ENCODE peak calls at places on chromosomes 2 and 18, in four cellular contexts. D is upper lobe of left lung, M is neuronal stem cell, C is skeletal muscle cell. Q is an unnamed sample.
A peak's percentile ranks its signal among the peaks of the same experiment; 100 is the strongest.

GRCh38 chr18:12767580-12768155 is 64.8 kb downstream of the PSMG2 start:
- DNase-seq in D (no peak), C (no peak), M (no peak), Q (no peak)

GRCh38 chr2:53582556-53582955 is 185.0 kb upstream of the CHAC2 start:
- DNase-seq in D (no peak), C (no peak), M (no peak), Q (no peak)

GRCh38 chr18:9319333-9319732 is 15.2 kb upstream of the TWSG1 start:
- DNase-seq in D (no peak), C (no peak), M (no peak), Q (no peak)

GRCh38 chr18:55234366-55235093 is 275.3 kb upstream of the CCDC68 start:
- DNase-seq in M (peak; percentile 75), D (peak; percentile 68), C (no peak), Q (peak; percentile 75)

GRCh38 chr2:167487728-167488127 is 599.4 kb downstream of the XIRP2 start:
- DNase-seq in M (no peak), D (no peak), C (no peak), Q (no peak)

GRCh38 chr18:74745658-74746403 is 148.2 kb downstream of the ZNF407 start:
- DNase-seq in M (no peak), C (no peak), D (no peak), Q (no peak)

GRCh38 chr18:51110073-51110797 is 80.2 kb downstream of the SMAD4 start:
- DNase-seq in M (peak; percentile 59), C (no peak), D (peak; percentile 51), Q (peak; percentile 52)

GRCh38 chr2:125745514-125745913 is 910.4 kb upstream of the GYPC start:
- DNase-seq in D (peak; percentile 28), M (peak; percentile 65), C (no peak), Q (no peak)

GRCh38 chr2:184769038-184769437 is 170.7 kb downstream of the ZNF804A start:
- DNase-seq in M (no peak), D (no peak), C (peak; percentile 71), Q (no peak)

GRCh38 chr2:164145093-164145987 is 409.5 kb upstream of the FIGN start:
- DNase-seq in M (no peak), C (peak; percentile 15), D (no peak), Q (no peak)

GRCh38 chr2:567865-568638 is 109.2 kb downstream of the TMEM18 start:
- DNase-seq in D (no peak), M (no peak), C (peak; percentile 54), Q (peak; percentile 15)

GRCh38 chr2:569681-570080 is 107.5 kb downstream of the TMEM18 start:
- DNase-seq in C (no peak), M (no peak), D (no peak), Q (no peak)

GRCh38 chr2:566379-567313 is 110.6 kb downstream of the TMEM18 start:
- DNase-seq in C (no peak), D (no peak), M (no peak), Q (no peak)

GRCh38 chr2:567496-567864 is 109.7 kb downstream of the TMEM18 start:
- DNase-seq in D (no peak), C (no peak), M (no peak), Q (no peak)

DNA sequence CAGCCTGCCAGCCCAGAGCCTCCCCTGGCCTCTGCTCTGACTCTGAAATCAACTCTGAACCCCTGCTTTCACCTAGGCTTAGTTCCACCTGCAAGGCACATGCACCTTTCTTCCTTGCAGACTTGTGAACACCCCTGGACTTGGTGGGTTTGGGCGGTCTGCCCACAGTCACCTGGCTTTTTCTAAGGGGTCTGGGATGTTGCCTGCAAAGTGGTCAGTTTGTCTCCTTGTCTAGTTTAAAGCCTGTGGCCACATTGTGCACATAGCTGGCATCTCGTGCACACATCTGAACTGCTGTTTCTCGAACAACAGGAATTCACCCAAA is 108.6 kb downstream of the TMEM18 start:
- DNase-seq in D (no peak), M (no peak), C (no peak), Q (no peak)
- H3K4me3 ChIP-seq in D (no peak overlapping the region), M (no peak overlapping the region), C (peak overlapping the region; percentile 27), Q (no peak overlapping the region)

GRCh38 chr2:9139491-9140443 is 66.8 kb upstream of the ASAP2 start:
- DNase-seq in M (peak; percentile 63), D (peak; percentile 76), C (no peak), Q (peak; percentile 75)

GRCh38 chr2:9140570-9141378 is 65.8 kb upstream of the ASAP2 start:
- DNase-seq in C (no peak), M (no peak), D (no peak), Q (no peak)

GRCh38 chr2:9141706-9142460 is 64.7 kb upstream of the ASAP2 start:
- DNase-seq in C (no peak), M (no peak), D (no peak), Q (no peak)

GRCh38 chr2:9142551-9143263 is 63.9 kb upstream of the ASAP2 start:
- DNase-seq in C (peak; percentile 52), M (peak; percentile 81), D (peak; percentile 88), Q (peak; percentile 89)

GRCh38 chr2:9141379-9141667 is 65.3 kb upstream of the ASAP2 start:
- DNase-seq in C (no peak), D (no peak), M (no peak), Q (no peak)
- H3K4me3 ChIP-seq in C (no peak overlapping the region), D (no peak overlapping the region), M (no peak overlapping the region), Q (no peak overlapping the region)

GRCh38 chr2:214325404-214325803 is 85.5 kb upstream of the VWC2L start:
- DNase-seq in D (no peak), M (no peak), C (no peak), Q (no peak)
- H3K4me3 ChIP-seq in D (no peak overlapping the region), M (no peak overlapping the region), C (no peak overlapping the region), Q (no peak overlapping the region)

GRCh38 chr2:166406374-166406773 is 30.6 kb upstream of the SCN9A start:
- DNase-seq in C (no peak), D (no peak), M (no peak), Q (no peak)

GRCh38 chr2:166405569-166405926 is 29.8 kb upstream of the SCN9A start:
- DNase-seq in M (no peak), D (no peak), C (no peak), Q (no peak)

GRCh38 chr2:166411473-166412230 is 35.9 kb upstream of the SCN9A start:
- DNase-seq in M (no peak), C (no peak), D (no peak), Q (no peak)

GRCh38 chr2:166413255-166413654 is 37.5 kb upstream of the SCN9A start:
- DNase-seq in D (no peak), M (no peak), C (no peak), Q (no peak)

GRCh38 chr2:166410828-166411472 is 35.2 kb upstream of the SCN9A start:
- DNase-seq in D (no peak), M (no peak), C (peak; percentile 92), Q (no peak)
- H3K4me3 ChIP-seq in D (no peak overlapping the region), M (no peak overlapping the region), C (no peak overlapping the region), Q (no peak overlapping the region)

GRCh38 chr2:99285521-99285920 is 15.5 kb downstream of the LYG1 start:
- DNase-seq in C (no peak), D (no peak), M (no peak), Q (no peak)
- H3K4me3 ChIP-seq in C (no peak overlapping the region), D (no peak overlapping the region), M (no peak overlapping the region), Q (no peak overlapping the region)

GRCh38 chr2:62789918-62790317 is 84.4 kb downstream of the EHBP1 start:
- DNase-seq in M (no peak), C (no peak), D (no peak), Q (no peak)
- H3K4me3 ChIP-seq in M (no peak overlapping the region), C (no peak overlapping the region), D (no peak overlapping the region), Q (no peak overlapping the region)